ENCODE peak calls at places on chromosomes 6 and 20, in four cellular contexts. One of them, this sample, is unnamed.

GRCh38 chr6:67606905-67607828 is 1027.9 kb upstream of the ADGRB3 start:
- DNase-seq in stimulated activated CD8-positive, alpha-beta memory T cell treated with anti-CD3 and anti-CD28 coated beads, Interleukin-2, amount 100 ng/mL, for 1 hour: no peak
- DNase-seq in GM12864: no peak
- DNase-seq in mucosa of descending colon: no peak
- DNase-seq in this sample: no peak

GRCh38 chr6:161444464-161444863 is 170.6 kb upstream of the AGPAT4 start:
- DNase-seq in stimulated activated CD8-positive, alpha-beta memory T cell treated with anti-CD3 and anti-CD28 coated beads, Interleukin-2, amount 100 ng/mL, for 1 hour: no peak
- DNase-seq in GM12864: no peak
- DNase-seq in mucosa of descending colon: peak; percentile 9
- DNase-seq in this sample: no peak

GRCh38 chr6:109428889-109429477 is 11.4 kb downstream of the PPIL6 start:
- DNase-seq in stimulated activated CD8-positive, alpha-beta memory T cell treated with anti-CD3 and anti-CD28 coated beads, Interleukin-2, amount 100 ng/mL, for 1 hour: no peak
- DNase-seq in GM12864: no peak
- DNase-seq in mucosa of descending colon: no peak
- DNase-seq in this sample: no peak

GRCh38 chr20:40019510-40019909 is 669.5 kb downstream of the MAFB start:
- DNase-seq in stimulated activated CD8-positive, alpha-beta memory T cell treated with anti-CD3 and anti-CD28 coated beads, Interleukin-2, amount 100 ng/mL, for 1 hour: no peak
- DNase-seq in GM12864: no peak
- DNase-seq in mucosa of descending colon: no peak
- DNase-seq in this sample: no peak

GRCh38 chr6:86685230-86685797 is 252.0 kb upstream of the HTR1E start:
- DNase-seq in stimulated activated CD8-positive, alpha-beta memory T cell treated with anti-CD3 and anti-CD28 coated beads, Interleukin-2, amount 100 ng/mL, for 1 hour: no peak
- DNase-seq in GM12864: no peak
- DNase-seq in mucosa of descending colon: no peak
- DNase-seq in this sample: no peak

GRCh38 chr20:53910312-53911002 is 159.9 kb downstream of the BCAS1 start:
- DNase-seq in stimulated activated CD8-positive, alpha-beta memory T cell treated with anti-CD3 and anti-CD28 coated beads, Interleukin-2, amount 100 ng/mL, for 1 hour: no peak
- DNase-seq in GM12864: no peak
- DNase-seq in mucosa of descending colon: no peak
- DNase-seq in this sample: no peak

GRCh38 chr6:98124176-98124575 is 710.2 kb upstream of the POU3F2 start:
- DNase-seq in stimulated activated CD8-positive, alpha-beta memory T cell treated with anti-CD3 and anti-CD28 coated beads, Interleukin-2, amount 100 ng/mL, for 1 hour: no peak
- DNase-seq in GM12864: no peak
- DNase-seq in mucosa of descending colon: no peak
- DNase-seq in this sample: no peak

GRCh38 chr20:35902545-35902941 is 51.8 kb downstream of the SCAND1 start:
- DNase-seq in stimulated activated CD8-positive, alpha-beta memory T cell treated with anti-CD3 and anti-CD28 coated beads, Interleukin-2, amount 100 ng/mL, for 1 hour: no peak
- DNase-seq in GM12864: no peak
- DNase-seq in mucosa of descending colon: no peak
- DNase-seq in this sample: no peak

GRCh38 chr6:24775520-24776058 is 852 bp downstream of the GMNN start:
- DNase-seq in stimulated activated CD8-positive, alpha-beta memory T cell treated with anti-CD3 and anti-CD28 coated beads, Interleukin-2, amount 100 ng/mL, for 1 hour: no peak
- DNase-seq in GM12864: no peak
- DNase-seq in mucosa of descending colon: no peak
- DNase-seq in this sample: no peak

GRCh38 chr6:24740861-24741260 is 21.9 kb upstream of the C6orf62 start:
- DNase-seq in stimulated activated CD8-positive, alpha-beta memory T cell treated with anti-CD3 and anti-CD28 coated beads, Interleukin-2, amount 100 ng/mL, for 1 hour: no peak
- DNase-seq in GM12864: no peak
- DNase-seq in mucosa of descending colon: no peak
- DNase-seq in this sample: no peak

GRCh38 chr6:80969439-80969838 is 783.0 kb downstream of the TENT5A start:
- DNase-seq in stimulated activated CD8-positive, alpha-beta memory T cell treated with anti-CD3 and anti-CD28 coated beads, Interleukin-2, amount 100 ng/mL, for 1 hour: no peak
- DNase-seq in GM12864: no peak
- DNase-seq in mucosa of descending colon: no peak
- DNase-seq in this sample: no peak

GRCh38 chr6:106112446-106112845 is 26.3 kb downstream of the PRDM1 start:
- DNase-seq in stimulated activated CD8-positive, alpha-beta memory T cell treated with anti-CD3 and anti-CD28 coated beads, Interleukin-2, amount 100 ng/mL, for 1 hour: no peak
- DNase-seq in GM12864: no peak
- DNase-seq in mucosa of descending colon: peak; percentile 1
- DNase-seq in this sample: no peak

GRCh38 chr6:167267896-167268528 is 23.1 kb upstream of the UNC93A start:
- DNase-seq in stimulated activated CD8-positive, alpha-beta memory T cell treated with anti-CD3 and anti-CD28 coated beads, Interleukin-2, amount 100 ng/mL, for 1 hour: no peak
- DNase-seq in GM12864: no peak
- DNase-seq in mucosa of descending colon: no peak
- DNase-seq in this sample: no peak

GRCh38 chr6:151164383-151164782 is 75.4 kb upstream of the AKAP12 start:
- DNase-seq in stimulated activated CD8-positive, alpha-beta memory T cell treated with anti-CD3 and anti-CD28 coated beads, Interleukin-2, amount 100 ng/mL, for 1 hour: no peak
- DNase-seq in GM12864: no peak
- DNase-seq in mucosa of descending colon: no peak
- DNase-seq in this sample: no peak

GRCh38 chr20:44017905-44018683 is 103.4 kb downstream of the TOX2 start:
- DNase-seq in stimulated activated CD8-positive, alpha-beta memory T cell treated with anti-CD3 and anti-CD28 coated beads, Interleukin-2, amount 100 ng/mL, for 1 hour: no peak
- DNase-seq in GM12864: no peak
- DNase-seq in mucosa of descending colon: peak; percentile 94
- DNase-seq in this sample: no peak

GRCh38 chr6:22647671-22648070 is 78.3 kb downstream of the HDGFL1 start:
- DNase-seq in stimulated activated CD8-positive, alpha-beta memory T cell treated with anti-CD3 and anti-CD28 coated beads, Interleukin-2, amount 100 ng/mL, for 1 hour: no peak
- DNase-seq in GM12864: no peak
- DNase-seq in mucosa of descending colon: no peak
- DNase-seq in this sample: no peak

GRCh38 chr6:105675715-105676397 is 273.0 kb upstream of the PREP start:
- DNase-seq in stimulated activated CD8-positive, alpha-beta memory T cell treated with anti-CD3 and anti-CD28 coated beads, Interleukin-2, amount 100 ng/mL, for 1 hour: no peak
- DNase-seq in GM12864: no peak
- DNase-seq in mucosa of descending colon: peak; percentile 9
- DNase-seq in this sample: no peak

GRCh38 chr6:63637865-63638445 is 2.4 kb downstream of the PHF3 start:
- DNase-seq in stimulated activated CD8-positive, alpha-beta memory T cell treated with anti-CD3 and anti-CD28 coated beads, Interleukin-2, amount 100 ng/mL, for 1 hour: no peak
- DNase-seq in GM12864: no peak
- DNase-seq in mucosa of descending colon: no peak
- DNase-seq in this sample: no peak

GRCh38 chr20:49969946-49970345 is 12.8 kb upstream of the SNAI1 start:
- DNase-seq in stimulated activated CD8-positive, alpha-beta memory T cell treated with anti-CD3 and anti-CD28 coated beads, Interleukin-2, amount 100 ng/mL, for 1 hour: no peak
- DNase-seq in GM12864: no peak
- DNase-seq in mucosa of descending colon: no peak
- DNase-seq in this sample: no peak

GRCh38 chr20:49983848-49984408 is 1.1 kb downstream of the SNAI1 start:
- DNase-seq in stimulated activated CD8-positive, alpha-beta memory T cell treated with anti-CD3 and anti-CD28 coated beads, Interleukin-2, amount 100 ng/mL, for 1 hour: no peak
- DNase-seq in GM12864: no peak
- DNase-seq in mucosa of descending colon: no peak
- DNase-seq in this sample: no peak

GRCh38 chr6:14305629-14306028 is 188.1 kb downstream of the CD83 start:
- DNase-seq in stimulated activated CD8-positive, alpha-beta memory T cell treated with anti-CD3 and anti-CD28 coated beads, Interleukin-2, amount 100 ng/mL, for 1 hour: no peak
- DNase-seq in GM12864: no peak
- DNase-seq in mucosa of descending colon: no peak
- DNase-seq in this sample: no peak

GRCh38 chr6:27591660-27592059 is 118.8 kb upstream of the ZNF184 start:
- DNase-seq in stimulated activated CD8-positive, alpha-beta memory T cell treated with anti-CD3 and anti-CD28 coated beads, Interleukin-2, amount 100 ng/mL, for 1 hour: no peak
- DNase-seq in GM12864: no peak
- DNase-seq in mucosa of descending colon: no peak
- DNase-seq in this sample: no peak

GRCh38 chr6:10957414-10957886 is 70.6 kb downstream of the SYCP2L start:
- DNase-seq in stimulated activated CD8-positive, alpha-beta memory T cell treated with anti-CD3 and anti-CD28 coated beads, Interleukin-2, amount 100 ng/mL, for 1 hour: no peak
- DNase-seq in GM12864: no peak
- DNase-seq in mucosa of descending colon: no peak
- DNase-seq in this sample: no peak

GRCh38 chr6:111173341-111173740 is 86.0 kb downstream of the SLC16A10 start:
- DNase-seq in stimulated activated CD8-positive, alpha-beta memory T cell treated with anti-CD3 and anti-CD28 coated beads, Interleukin-2, amount 100 ng/mL, for 1 hour: no peak
- DNase-seq in GM12864: no peak
- DNase-seq in mucosa of descending colon: no peak
- DNase-seq in this sample: no peak

GRCh38 chr20:64078934-64079272 is 415 bp downstream of the RGS19 start:
- DNase-seq in stimulated activated CD8-positive, alpha-beta memory T cell treated with anti-CD3 and anti-CD28 coated beads, Interleukin-2, amount 100 ng/mL, for 1 hour: no peak
- DNase-seq in GM12864: no peak
- DNase-seq in mucosa of descending colon: no peak
- DNase-seq in this sample: no peak

GRCh38 chr20:36308986-36309385 is 2.8 kb downstream of the DLGAP4 start:
- DNase-seq in stimulated activated CD8-positive, alpha-beta memory T cell treated with anti-CD3 and anti-CD28 coated beads, Interleukin-2, amount 100 ng/mL, for 1 hour: no peak
- DNase-seq in GM12864: no peak
- DNase-seq in mucosa of descending colon: no peak
- DNase-seq in this sample: no peak

GRCh38 chr6:16358531-16359138 is 120.2 kb downstream of the GMPR start:
- DNase-seq in stimulated activated CD8-positive, alpha-beta memory T cell treated with anti-CD3 and anti-CD28 coated beads, Interleukin-2, amount 100 ng/mL, for 1 hour: no peak
- DNase-seq in GM12864: no peak
- DNase-seq in mucosa of descending colon: peak; percentile 62
- DNase-seq in this sample: no peak

GRCh38 chr6:106117579-106117978 is 31.4 kb downstream of the PRDM1 start:
- DNase-seq in stimulated activated CD8-positive, alpha-beta memory T cell treated with anti-CD3 and anti-CD28 coated beads, Interleukin-2, amount 100 ng/mL, for 1 hour: no peak
- DNase-seq in GM12864: no peak
- DNase-seq in mucosa of descending colon: no peak
- DNase-seq in this sample: no peak

GRCh38 chr20:53390780-53391179 is 202.9 kb downstream of the ZNF217 start:
- DNase-seq in stimulated activated CD8-positive, alpha-beta memory T cell treated with anti-CD3 and anti-CD28 coated beads, Interleukin-2, amount 100 ng/mL, for 1 hour: no peak
- DNase-seq in GM12864: no peak
- DNase-seq in mucosa of descending colon: no peak
- DNase-seq in this sample: no peak

GRCh38 chr20:6583134-6583738 is 184.2 kb upstream of the BMP2 start:
- DNase-seq in stimulated activated CD8-positive, alpha-beta memory T cell treated with anti-CD3 and anti-CD28 coated beads, Interleukin-2, amount 100 ng/mL, for 1 hour: no peak
- DNase-seq in GM12864: no peak
- DNase-seq in mucosa of descending colon: peak; percentile 69
- DNase-seq in this sample: peak; percentile 25

GRCh38 chr20:39524371-39524911 is 562.3 kb downstream of the DHX35 start:
- DNase-seq in stimulated activated CD8-positive, alpha-beta memory T cell treated with anti-CD3 and anti-CD28 coated beads, Interleukin-2, amount 100 ng/mL, for 1 hour: no peak
- DNase-seq in GM12864: no peak
- DNase-seq in mucosa of descending colon: no peak
- DNase-seq in this sample: no peak

GRCh38 chr6:168184701-168185100 is 105.7 kb upstream of the FRMD1 start:
- DNase-seq in stimulated activated CD8-positive, alpha-beta memory T cell treated with anti-CD3 and anti-CD28 coated beads, Interleukin-2, amount 100 ng/mL, for 1 hour: no peak
- DNase-seq in GM12864: no peak
- DNase-seq in mucosa of descending colon: no peak
- DNase-seq in this sample: no peak

This sample was measured in GM12878.